ENCODE peak calls at places on chromosomes 12 and 14, in eight cellular contexts. R is cardiac fibroblast, E is fibroblast of mammary gland, H is astrocyte of the spinal cord, I is GM12878, U is suprapubic skin, Z is A549, P is B cell. C is an unnamed sample.

GRCh38 chr14:77039285-77040058 is 11.0 kb upstream of the IRF2BPL start:
- DNase-seq in I (no peak), Z (no peak), U (no peak), H (peak), P (no peak), E (no peak), R (peak), C (no peak)

GRCh38 chr14:53646925-53647324 is 309.7 kb downstream of the BMP4 start:
- DNase-seq in I (no peak), R (no peak), U (no peak), H (no peak), Z (no peak), P (no peak), E (no peak), C (no peak)

GRCh38 chr14:33736299-33736698 is 214.6 kb downstream of the EGLN3 start:
- DNase-seq in Z (no peak), U (no peak), E (no peak), P (no peak), I (no peak), R (no peak), H (no peak), C (no peak)

GRCh38 chr12:106753526-106753925 is 21.0 kb upstream of the RIC8B start:
- DNase-seq in E (no peak), Z (no peak), I (peak), U (no peak), R (no peak), H (no peak), P (peak), C (no peak)

GRCh38 chr12:52543985-52544888 is 8.7 kb downstream of the KRT71 start:
- DNase-seq in I (no peak), R (no peak), E (no peak), Z (peak), H (no peak), U (no peak), P (no peak), C (peak)

GRCh38 chr14:94042433-94043091 is 16.4 kb downstream of the OTUB2 start:
- DNase-seq in E (no peak), R (no peak), U (no peak), P (no peak), I (no peak), H (no peak), Z (no peak), C (no peak)

GRCh38 chr14:100410056-100410565 is 87.0 kb downstream of the SLC25A47 start:
- DNase-seq in E (peak), R (peak), U (no peak), Z (no peak), I (no peak), H (peak), P (no peak), C (no peak)

GRCh38 chr12:76144253-76144564 is 59.7 kb upstream of the NAP1L1 start:
- DNase-seq in I (no peak), R (peak), U (no peak), P (no peak), E (peak), Z (peak), H (no peak), C (no peak)

GRCh38 chr12:943051-943450 is 6.4 kb downstream of the RAD52 start:
- DNase-seq in U (no peak), H (no peak), Z (no peak), I (no peak), P (no peak), R (no peak), E (no peak), C (no peak)

GRCh38 chr12:78887008-78887407 is 22.4 kb downstream of the SYT1 start:
- DNase-seq in Z (peak), H (peak), I (no peak), P (no peak), U (no peak), R (peak), E (peak), C (no peak)

GRCh38 chr14:68512088-68512487 is 280.8 kb downstream of the ZFP36L1 start:
- DNase-seq in R (peak), U (no peak), I (no peak), Z (no peak), H (no peak), E (peak), P (no peak), C (no peak)

GRCh38 chr12:71694099-71694820 is 8.4 kb downstream of the TMEM19 start:
- DNase-seq in Z (no peak), P (peak), E (no peak), I (peak), R (no peak), U (no peak), H (no peak), C (no peak)

GRCh38 chr12:12986775-12987332 is 13.2 kb downstream of the HEBP1 start:
- DNase-seq in R (no peak), H (no peak), P (no peak), Z (no peak), U (no peak), E (no peak), I (no peak), C (no peak)

GRCh38 chr12:12985817-12986408 is 14.2 kb downstream of the HEBP1 start:
- DNase-seq in R (peak), I (no peak), P (no peak), U (no peak), Z (peak), H (peak), E (peak), C (no peak)

GRCh38 chr12:12979731-12980259 is 20.3 kb downstream of the HEBP1 start:
- DNase-seq in Z (peak), U (no peak), P (no peak), I (no peak), E (peak), R (peak), H (peak), C (no peak)

GRCh38 chr12:12984119-12984518 is 15.9 kb downstream of the HEBP1 start:
- DNase-seq in Z (no peak), H (no peak), U (no peak), I (no peak), P (no peak), R (no peak), E (no peak), C (no peak)

DNA sequence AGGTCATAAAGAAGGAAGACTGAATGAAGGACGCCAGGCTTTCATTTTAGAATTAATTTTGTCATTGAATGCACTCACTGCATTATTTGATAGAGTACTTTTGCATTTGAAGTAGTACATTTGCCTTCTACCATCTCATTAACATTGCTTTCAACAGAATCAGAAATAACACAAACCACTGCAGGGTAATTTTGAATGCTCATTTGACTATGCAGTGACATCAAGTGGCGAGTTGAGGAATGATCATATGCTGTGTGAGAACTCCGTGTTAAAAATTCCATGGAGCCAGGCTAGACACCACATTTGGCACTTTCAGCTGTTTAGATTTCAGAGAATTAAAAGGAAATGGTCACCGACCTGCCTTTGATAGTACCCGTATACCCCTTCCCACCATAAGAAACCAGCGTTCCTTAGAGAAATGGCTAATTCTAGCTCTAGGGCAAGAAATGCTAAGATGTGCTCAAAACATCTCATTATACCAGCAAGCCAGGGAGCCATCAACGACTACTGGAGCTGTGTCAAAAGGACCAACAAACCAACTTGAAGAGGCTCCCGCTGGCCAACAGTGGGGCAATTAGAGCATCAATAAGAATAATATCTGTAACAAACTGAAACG is 16.5 kb downstream of the HEBP1 start:
- DNase-seq in P (no peak), I (no peak), U (no peak), R (peak), E (peak), H (peak), Z (peak), C (no peak)
- TF ChIP-seq CTCF in P (peak), I (peak), U (peak), R (peak), E (peak), H (peak), Z (peak), C (peak)

DNA sequence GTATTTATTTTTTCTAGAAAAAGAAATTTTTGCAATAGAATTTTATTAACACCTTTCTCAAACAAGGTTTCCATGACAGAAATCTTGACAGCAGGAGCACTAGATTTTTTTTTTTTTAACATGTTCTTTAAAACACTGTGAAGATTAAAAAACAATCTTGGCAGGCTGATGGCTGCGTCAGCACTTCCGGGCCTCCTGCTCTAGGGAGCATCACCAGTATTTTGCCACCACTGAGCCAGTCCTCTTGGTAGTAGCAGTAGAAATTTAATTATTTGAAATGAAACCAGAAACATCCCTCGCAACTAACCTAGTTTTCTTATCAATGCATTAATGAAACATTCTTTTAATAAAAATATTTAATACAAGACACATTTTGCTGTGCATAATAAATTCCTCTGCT is 99.6 kb downstream of the APAF1 start:
- DNase-seq in P (no peak), H (no peak), U (no peak), R (peak), Z (no peak), E (no peak), I (no peak), C (no peak)
- TF ChIP-seq CTCF in P (no peak), H (no peak), U (no peak), R (no peak), Z (no peak), E (no peak), I (no peak), C (no peak)

GRCh38 chr14:20969336-20969735 is 14.0 kb downstream of the RNASE2 start:
- DNase-seq in R (no peak), P (no peak), H (no peak), E (no peak), U (no peak), Z (no peak), I (no peak), C (no peak)
- TF ChIP-seq CTCF in R (no peak), P (no peak), H (no peak), E (no peak), U (no peak), Z (no peak), I (no peak), C (no peak)

GRCh38 chr12:45284096-45284901 is 68.4 kb downstream of the ANO6 start:
- DNase-seq in P (no peak), I (no peak), R (peak), Z (peak), H (peak), E (peak), U (no peak), C (no peak)
- TF ChIP-seq CTCF in P (no peak), I (no peak), R (peak), Z (no peak), H (peak), E (no peak), U (no peak), C (no peak)

GRCh38 chr12:13061377-13061776 is 17.2 kb downstream of the FAM234B start:
- DNase-seq in P (no peak), E (no peak), R (no peak), H (no peak), U (no peak), I (no peak), Z (no peak), C (no peak)
- TF ChIP-seq CTCF in P (no peak), E (no peak), R (no peak), H (no peak), U (no peak), I (no peak), Z (no peak), C (no peak)

GRCh38 chr12:19131020-19131431 is 1.5 kb downstream of the PLEKHA5 start:
- DNase-seq in P (no peak), R (peak), H (peak), Z (peak), I (no peak), E (peak), U (no peak), C (no peak)
- TF ChIP-seq CTCF in P (no peak), R (no peak), H (no peak), Z (no peak), I (no peak), E (no peak), U (no peak), C (no peak)

GRCh38 chr14:75391953-75392352 is 35.9 kb upstream of the JDP2 start:
- DNase-seq in P (no peak), Z (no peak), E (no peak), U (no peak), I (no peak), H (no peak), R (no peak), C (no peak)

GRCh38 chr14:75392686-75393641 is 34.9 kb upstream of the JDP2 start:
- DNase-seq in I (no peak), Z (no peak), H (no peak), E (no peak), P (no peak), U (no peak), R (no peak), C (no peak)

GRCh38 chr14:75389679-75390078 is 38.1 kb upstream of the JDP2 start:
- DNase-seq in U (no peak), R (no peak), Z (no peak), P (no peak), I (no peak), H (peak), E (peak), C (no peak)

GRCh38 chr14:75390183-75390582 is 37.6 kb upstream of the JDP2 start:
- DNase-seq in I (no peak), R (no peak), H (no peak), Z (no peak), U (no peak), P (no peak), E (no peak), C (no peak)

GRCh38 chr14:75393794-75394193 is 34.0 kb upstream of the JDP2 start:
- DNase-seq in E (no peak), U (no peak), H (no peak), P (no peak), Z (no peak), I (no peak), R (no peak), C (no peak)
- TF ChIP-seq CTCF in E (no peak), U (no peak), H (no peak), P (no peak), Z (no peak), I (no peak), R (no peak), C (no peak)

DNA sequence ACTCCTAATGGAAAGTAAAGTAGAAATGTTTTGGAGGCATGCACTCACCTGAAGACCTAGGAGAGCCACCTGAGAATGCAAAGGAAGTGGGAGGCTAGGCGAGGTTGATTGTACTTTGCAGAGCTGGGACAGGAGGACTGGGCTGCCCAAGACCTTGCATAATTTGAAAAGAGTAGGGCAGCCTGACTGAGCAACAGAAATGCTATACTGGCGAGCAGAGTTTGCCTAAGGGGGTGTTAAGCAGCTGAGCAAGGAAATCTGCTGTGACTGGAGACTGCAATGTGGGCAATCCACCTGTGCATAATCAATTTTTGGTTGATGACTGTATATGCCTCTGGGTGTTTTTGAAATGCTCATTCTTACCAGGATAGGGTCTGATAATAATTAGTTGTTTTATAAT is 834.1 kb downstream of the TRHDE start:
- DNase-seq in R (no peak), I (no peak), P (no peak), E (no peak), Z (no peak), H (no peak), U (no peak), C (no peak)
- TF ChIP-seq CTCF in R (no peak), I (no peak), P (no peak), E (no peak), Z (no peak), H (no peak), U (no peak), C (no peak)